ENCODE peak calls at places on chromosomes 12 and 14, in six cellular contexts. Q is transverse colon, J is brain microvascular endothelial cell, E is pancreas, T is ovary, K is spleen. H is an unnamed sample.

GRCh38 chr12:6276247-6276887 is 34.1 kb upstream of the PLEKHG6 start:
- DNase-seq in Q (no peak), J (no peak), E (no peak), T (no peak), K (peak; percentile 30), H (no peak)

GRCh38 chr14:91368681-91369416 is 48.8 kb downstream of the CCDC88C start:
- DNase-seq in Q (no peak), J (no peak), E (no peak), T (no peak), K (no peak), H (no peak)

GRCh38 chr12:118102070-118102469 is 1.7 kb downstream of the VSIG10 start:
- DNase-seq in Q (peak; percentile 35), J (no peak), E (no peak), T (no peak), K (no peak), H (peak; percentile 89)

GRCh38 chr12:54368709-54369596 is 4.7 kb upstream of the GPR84 start:
- DNase-seq in Q (peak; percentile 93), J (peak; percentile 83), E (peak; percentile 86), T (peak; percentile 90), K (peak; percentile 97), H (peak; percentile 74)

GRCh38 chr12:57046947-57047890 is 2.7 kb downstream of the MYO1A start:
- DNase-seq in Q (no peak), J (no peak), E (no peak), T (no peak), K (no peak), H (no peak)

GRCh38 chr12:68483592-68484373 is 126.9 kb upstream of the RAP1B start:
- DNase-seq in Q (no peak), J (peak; percentile 29), E (no peak), T (no peak), K (no peak), H (peak; percentile 11)

GRCh38 chr14:94322648-94323570 is at the start of gene SERPINA6:
- DNase-seq in Q (no peak), J (peak; percentile 45), E (no peak), T (peak; percentile 10), K (no peak), H (no peak)

GRCh38 chr12:52759218-52759617 is 17.9 kb downstream of the KRT76 start:
- DNase-seq in Q (no peak), J (no peak), E (no peak), T (no peak), K (no peak), H (no peak)

GRCh38 chr12:67019070-67019469 is 250.1 kb upstream of the CAND1 start:
- DNase-seq in Q (no peak), J (no peak), E (peak; percentile 19), T (no peak), K (no peak), H (no peak)

GRCh38 chr14:102906616-102907302 is 15.7 kb upstream of the AMN start:
- DNase-seq in Q (no peak), J (no peak), E (no peak), T (no peak), K (no peak), H (no peak)

GRCh38 chr12:106054016-106054415 is 84.7 kb downstream of the NUAK1 start:
- DNase-seq in Q (no peak), J (no peak), E (no peak), T (no peak), K (no peak), H (no peak)

GRCh38 chr12:10189653-10190052 is 10.8 kb downstream of the TMEM52B start:
- DNase-seq in Q (no peak), J (no peak), E (no peak), T (peak; percentile 35), K (no peak), H (no peak)

GRCh38 chr12:10196210-10196609 is 16.5 kb upstream of the GABARAPL1 start:
- DNase-seq in Q (no peak), J (no peak), E (no peak), T (no peak), K (no peak), H (no peak)

GRCh38 chr12:10190558-10191388 is 11.9 kb downstream of the TMEM52B start:
- DNase-seq in Q (peak; percentile 67), J (peak; percentile 70), E (peak; percentile 38), T (no peak), K (no peak), H (peak; percentile 64)

GRCh38 chr12:10194160-10194559 is 15.3 kb downstream of the TMEM52B start:
- DNase-seq in Q (no peak), J (no peak), E (no peak), T (no peak), K (no peak), H (no peak)

DNA sequence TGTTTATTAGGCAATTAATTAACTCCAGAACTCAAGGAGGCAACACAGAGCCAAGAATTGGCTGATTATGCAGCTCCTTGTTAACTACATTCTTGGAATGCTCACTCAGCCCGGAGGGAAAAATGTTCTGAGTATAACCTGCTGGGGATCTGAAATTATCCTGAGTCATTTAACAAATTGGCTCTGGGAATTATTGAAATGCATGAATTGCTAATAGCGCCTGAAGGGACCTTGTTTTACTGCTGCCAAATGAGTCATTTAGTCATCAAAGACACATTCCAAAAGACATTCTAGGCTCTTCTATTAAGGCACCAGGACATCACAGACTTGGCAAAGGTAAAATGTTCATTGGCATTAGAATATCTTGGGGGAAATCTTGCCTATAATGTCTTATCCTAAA is 13.0 kb downstream of the TMEM52B start:
- DNase-seq in Q (no peak), J (no peak), E (no peak), T (no peak), K (no peak), H (no peak)
- TF ChIP-seq CTCF in Q (no peak), J (no peak), E (no peak), T (no peak), K (no peak), H (no peak)

DNA sequence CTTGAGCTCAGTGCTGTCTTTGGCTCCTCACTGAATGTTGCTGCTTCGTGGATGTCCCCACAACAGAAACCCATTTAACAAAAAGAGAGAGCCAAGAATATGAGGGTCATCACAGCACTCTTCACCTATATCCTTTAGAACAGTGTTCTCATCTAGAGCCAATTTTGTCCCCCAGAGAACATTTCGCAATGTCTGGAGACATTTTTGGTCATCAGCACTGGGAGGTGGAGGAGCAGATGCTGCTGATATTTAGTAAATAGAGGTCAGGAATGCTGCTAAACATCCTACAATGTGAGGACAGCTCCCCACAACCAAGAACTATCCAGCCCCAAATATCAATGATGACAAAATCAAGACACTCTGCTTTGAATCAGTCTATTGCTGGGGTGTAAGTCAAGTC is 92.5 kb downstream of the BBS10 start:
- DNase-seq in Q (no peak), J (no peak), E (no peak), T (no peak), K (no peak), H (no peak)
- H3K27ac ChIP-seq in Q (no peak overlapping the region), J (no peak overlapping the region), E (no peak overlapping the region), T (no peak overlapping the region), K (no peak overlapping the region), H (no peak overlapping the region)

GRCh38 chr12:104723895-104724294 is 234.2 kb downstream of the SLC41A2 start:
- DNase-seq in Q (no peak), J (no peak), E (no peak), T (no peak), K (no peak), H (no peak)

GRCh38 chr12:104721944-104722343 is 236.1 kb downstream of the SLC41A2 start:
- DNase-seq in Q (no peak), J (no peak), E (no peak), T (no peak), K (no peak), H (no peak)

GRCh38 chr12:104724992-104725585 is 233.0 kb downstream of the SLC41A2 start:
- DNase-seq in Q (no peak), J (no peak), E (no peak), T (no peak), K (no peak), H (no peak)

GRCh38 chr12:104721065-104721458 is 237.0 kb downstream of the SLC41A2 start:
- DNase-seq in Q (no peak), J (no peak), E (no peak), T (no peak), K (no peak), H (no peak)

GRCh38 chr12:104722541-104723534 is 235.3 kb downstream of the SLC41A2 start:
- DNase-seq in Q (no peak), J (no peak), E (no peak), T (no peak), K (peak; percentile 58), H (no peak)
- TF ChIP-seq CTCF in Q (no peak), J (no peak), E (no peak), T (no peak), K (no peak), H (no peak)

GRCh38 chr14:69968151-69968550 is 88.9 kb downstream of the SMOC1 start:
- DNase-seq in Q (no peak), J (no peak), E (no peak), T (no peak), K (no peak), H (no peak)

GRCh38 chr14:69963966-69964365 is 84.8 kb downstream of the SMOC1 start:
- DNase-seq in Q (no peak), J (no peak), E (no peak), T (no peak), K (no peak), H (no peak)

GRCh38 chr14:69959136-69959535 is 79.9 kb downstream of the SMOC1 start:
- DNase-seq in Q (no peak), J (no peak), E (no peak), T (no peak), K (no peak), H (no peak)

GRCh38 chr14:69964841-69965240 is 85.6 kb downstream of the SMOC1 start:
- DNase-seq in Q (no peak), J (no peak), E (no peak), T (no peak), K (no peak), H (peak; percentile 20)
- H3K27ac ChIP-seq in Q (no peak overlapping the region), J (no peak overlapping the region), E (no peak overlapping the region), T (no peak overlapping the region), K (no peak overlapping the region), H (no peak overlapping the region)

GRCh38 chr12:51377099-51377984 is 13.9 kb downstream of the GALNT6 start:
- DNase-seq in Q (no peak), J (no peak), E (no peak), T (peak; percentile 64), K (peak; percentile 6), H (no peak)
- TF ChIP-seq CTCF in Q (no peak), J (no peak), E (no peak), T (no peak), K (no peak), H (no peak)